ENCODE peak calls at places on chromosome 20, in seven cellular contexts. J is mammary epithelial cell, L is heart right ventricle, I is adrenal gland, S is body of pancreas, Q is A549, A is prostate gland. B is an unnamed sample. For H3K4me1, the result is how much of the 10 kb centered on the place peaks cover.

GRCh38 chr20:17869295-17869994 is 99.1 kb downstream of the SNX5 start:
- DNase-seq in A (no peak), I (no peak), S (no peak), J (no peak), L (no peak), Q (no peak), B (no peak)

GRCh38 chr20:17138237-17138636 is 88.6 kb upstream of the PCSK2 start:
- DNase-seq in A (no peak), L (no peak), Q (no peak), S (no peak), I (no peak), J (no peak), B (no peak)

GRCh38 chr20:21100590-21101452 is 5.3 kb downstream of the LINC00237 start:
- DNase-seq in J (no peak), L (no peak), Q (no peak), I (no peak), S (no peak), A (no peak), B (peak)

GRCh38 chr20:59400666-59401065 is 100.3 kb downstream of the EDN3 start:
- DNase-seq in Q (no peak), I (no peak), S (no peak), J (no peak), L (no peak), A (no peak), B (no peak)

GRCh38 chr20:36493801-36494114 is 47.6 kb upstream of the MYL9 start:
- DNase-seq in I (peak), J (peak), Q (no peak), A (peak), L (peak), S (peak), B (no peak)

GRCh38 chr20:46364670-46365482 is 41.5 kb downstream of the ELMO2 start:
- DNase-seq in A (no peak), J (no peak), I (peak), S (peak), Q (no peak), L (no peak), B (no peak)

GRCh38 chr20:41222703-41223102 is 85.4 kb downstream of the PLCG1 start:
- DNase-seq in S (no peak), A (no peak), I (no peak), J (no peak), L (no peak), Q (no peak), B (no peak)

GRCh38 chr20:1661542-1662299 is 4.1 kb upstream of the SIRPG start:
- DNase-seq in L (no peak), J (no peak), I (no peak), A (no peak), Q (no peak), S (no peak), B (no peak)

DNA sequence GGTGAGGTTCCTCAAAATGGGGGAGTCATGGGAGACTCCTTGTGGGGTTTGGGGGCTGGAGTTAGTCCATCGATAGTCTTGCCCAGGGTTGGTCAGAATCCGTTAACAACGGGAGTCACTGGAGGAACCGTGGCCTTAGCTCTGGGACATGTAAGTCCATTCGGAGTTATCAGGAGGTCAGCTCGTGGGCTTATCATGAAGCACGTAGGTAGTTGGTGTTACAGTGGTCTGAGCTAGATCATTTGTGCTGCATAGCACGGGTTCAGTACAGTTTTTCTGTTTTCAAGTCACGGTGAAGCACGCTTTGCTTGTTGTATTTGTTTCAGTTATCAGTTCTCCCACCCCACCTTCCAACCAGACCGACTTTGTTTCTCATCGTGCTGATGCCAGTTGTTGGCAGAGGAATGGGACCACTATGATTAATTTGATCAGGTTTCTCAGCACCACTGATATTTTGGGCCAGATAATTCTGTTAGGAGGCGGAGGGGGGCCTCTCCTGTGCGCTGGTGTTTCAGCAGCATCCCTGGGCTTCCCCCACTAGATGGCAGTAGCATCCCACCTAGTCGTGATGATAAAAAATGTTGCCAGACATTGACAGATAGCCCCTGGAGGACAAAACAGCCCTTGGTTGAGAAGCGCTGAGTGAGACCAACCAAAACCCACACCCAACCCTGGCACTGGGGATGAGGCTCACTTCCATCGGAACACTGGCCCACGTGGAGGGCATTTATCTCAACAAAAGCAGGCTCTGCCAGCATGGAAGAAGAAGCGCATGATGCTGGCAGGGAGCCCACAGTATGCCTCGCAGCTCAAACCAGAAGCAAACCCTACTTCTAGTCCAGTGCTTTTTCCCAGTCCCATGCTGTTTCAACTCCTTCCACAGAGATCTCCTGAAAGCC is 2.2 kb upstream of the APMAP start:
- DNase-seq in J (peak), I (peak), Q (peak), L (peak), S (peak), A (peak), B (peak)
- H3K4me1 ChIP-seq in J (under half), I (under half), Q (under half), L (half or more), S (half or more), A (under half), B (half or more)

DNA sequence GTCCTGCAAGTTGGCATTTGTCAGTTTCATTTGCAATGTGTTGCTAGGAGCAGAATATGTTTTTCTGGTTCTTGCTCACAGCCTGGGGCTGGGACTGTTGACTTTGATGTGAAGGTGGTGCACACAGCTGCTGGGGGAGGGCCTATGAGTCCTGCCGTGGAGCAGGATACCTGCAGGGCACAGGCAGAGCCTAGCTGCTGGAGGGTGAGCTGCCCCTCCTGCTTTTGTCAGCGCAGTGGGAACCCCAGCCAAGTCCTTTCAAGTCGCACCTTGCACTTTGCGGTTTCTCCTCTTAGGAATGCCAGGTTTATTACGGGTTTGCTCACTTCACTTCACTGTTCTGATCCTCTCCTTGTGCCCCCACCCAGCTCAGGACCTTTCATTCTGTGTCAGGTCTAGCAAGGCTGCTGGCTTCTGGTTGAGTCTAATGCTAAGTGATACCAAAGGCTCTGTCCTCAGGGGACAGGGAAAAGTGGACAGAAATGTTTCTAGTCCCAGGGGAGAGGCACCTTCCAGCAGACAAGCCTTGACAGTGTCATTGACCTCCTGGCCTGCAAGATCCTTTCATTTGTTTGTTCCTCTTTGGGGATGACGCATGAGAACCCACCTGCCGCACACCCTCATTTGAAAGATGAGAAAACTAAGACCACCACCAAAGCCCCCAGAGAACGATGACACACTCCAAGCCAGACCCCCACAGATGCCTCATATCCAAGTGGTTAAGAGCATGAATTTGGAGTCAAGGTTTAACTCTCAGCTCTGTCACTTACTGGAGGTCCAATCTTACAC is 2.7 kb upstream of the SPO11 start:
- DNase-seq in J (peak), Q (no peak), L (no peak), I (no peak), A (peak), S (no peak), B (peak)
- H3K4me1 ChIP-seq in J (under half), Q (under half), L (under half), I (under half), A (under half), S (under half), B (half or more)

GRCh38 chr20:57580478-57581201 is 19.7 kb downstream of the PCK1 start:
- DNase-seq in L (no peak), J (no peak), I (no peak), A (no peak), S (no peak), Q (no peak), B (no peak)

GRCh38 chr20:57582029-57582378 is 21.1 kb downstream of the PCK1 start:
- DNase-seq in S (no peak), J (no peak), A (no peak), L (no peak), I (no peak), Q (no peak), B (no peak)

GRCh38 chr20:57581202-57582028 is 20.5 kb downstream of the PCK1 start:
- DNase-seq in J (no peak), L (no peak), A (no peak), I (peak), Q (no peak), S (no peak), B (no peak)

GRCh38 chr20:57583289-57584257 is 22.7 kb downstream of the PCK1 start:
- DNase-seq in L (no peak), J (no peak), I (no peak), A (no peak), Q (no peak), S (no peak), B (no peak)

DNA sequence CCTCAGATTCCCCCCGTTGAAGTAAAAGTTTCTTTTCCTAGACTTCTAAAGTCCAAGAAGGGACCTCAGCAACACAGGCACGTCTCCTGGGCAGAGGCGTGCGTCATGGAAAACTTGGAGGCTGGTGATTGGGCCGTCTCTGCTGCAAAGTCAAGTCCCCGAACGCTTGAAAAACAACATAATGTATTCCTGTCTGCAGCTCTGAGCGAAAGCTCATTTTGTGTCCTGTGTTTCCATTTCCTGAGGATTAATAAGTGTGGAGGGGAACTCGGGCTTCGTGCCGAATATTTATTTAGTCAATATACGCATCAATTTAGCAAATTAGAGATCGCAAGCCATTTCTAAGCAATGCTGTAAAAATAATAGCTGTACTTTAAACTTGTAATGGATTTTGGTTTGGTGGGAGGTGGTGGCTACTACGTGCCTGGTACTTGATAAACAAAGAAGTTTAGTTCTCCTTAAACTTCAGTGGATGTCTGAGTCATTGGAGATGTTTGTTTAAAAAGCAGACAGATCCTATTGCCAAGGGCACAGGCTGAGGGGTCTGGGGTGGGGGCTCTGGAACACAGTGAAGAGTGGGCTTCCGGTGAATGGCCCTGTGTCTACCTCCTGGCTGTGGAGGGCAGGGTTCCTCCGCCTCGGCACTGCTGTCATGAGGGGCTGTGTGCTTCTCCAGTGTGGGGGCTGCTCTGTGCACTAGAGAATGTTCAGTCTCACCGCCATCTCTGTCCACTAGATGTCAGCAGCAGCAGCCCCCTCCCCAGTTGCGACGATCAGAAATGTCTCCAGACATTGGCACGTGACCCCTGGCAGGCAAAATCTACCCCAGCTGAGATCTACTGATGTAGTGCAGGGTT is 21.8 kb downstream of the PCK1 start:
- DNase-seq in S (peak), J (no peak), Q (peak), L (peak), I (peak), A (no peak), B (peak)
- H3K4me1 ChIP-seq in S (under half), J (under half), Q (under half), L (under half), I (under half), A (under half), B (under half)

GRCh38 chr20:57384953-57385761 is 6.0 kb upstream of the RBM38 start:
- DNase-seq in J (no peak), L (no peak), Q (no peak), A (no peak), S (no peak), I (peak), B (no peak)

GRCh38 chr20:57387945-57388351 is 3.2 kb upstream of the RBM38 start:
- DNase-seq in A (no peak), L (no peak), J (no peak), I (peak), S (no peak), Q (no peak), B (no peak)

GRCh38 chr20:57385940-57386339 is 5.3 kb upstream of the RBM38 start:
- DNase-seq in L (no peak), Q (no peak), S (no peak), I (peak), A (no peak), J (no peak), B (no peak)

GRCh38 chr20:57387463-57387862 is 3.7 kb upstream of the RBM38 start:
- DNase-seq in Q (no peak), A (no peak), I (peak), L (no peak), J (no peak), S (no peak), B (no peak)

DNA sequence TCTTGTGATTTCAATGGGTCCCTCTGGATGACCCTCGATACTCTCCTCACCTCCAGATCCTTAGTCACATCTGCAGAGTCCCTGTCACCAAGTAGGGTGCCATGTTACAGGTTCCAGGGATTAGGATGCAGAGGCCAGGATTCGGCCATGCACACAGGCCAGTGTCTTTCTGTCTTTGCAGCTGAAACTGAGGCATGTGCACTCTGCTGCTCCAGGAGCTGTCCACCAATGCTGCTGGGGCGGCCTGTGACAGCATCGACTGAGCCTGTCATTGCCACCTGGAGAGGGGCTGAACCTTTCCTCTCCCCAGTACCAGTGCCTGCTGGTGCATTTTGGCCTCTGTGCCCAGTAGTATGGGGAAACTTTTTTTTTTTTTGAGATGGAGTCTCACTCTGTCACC is 4.4 kb upstream of the RBM38 start:
- DNase-seq in J (no peak), S (no peak), L (no peak), A (no peak), Q (no peak), I (peak), B (peak)
- H3K4me1 ChIP-seq in J (under half), S (under half), L (under half), A (under half), Q (under half), I (under half), B (half or more)

DNA sequence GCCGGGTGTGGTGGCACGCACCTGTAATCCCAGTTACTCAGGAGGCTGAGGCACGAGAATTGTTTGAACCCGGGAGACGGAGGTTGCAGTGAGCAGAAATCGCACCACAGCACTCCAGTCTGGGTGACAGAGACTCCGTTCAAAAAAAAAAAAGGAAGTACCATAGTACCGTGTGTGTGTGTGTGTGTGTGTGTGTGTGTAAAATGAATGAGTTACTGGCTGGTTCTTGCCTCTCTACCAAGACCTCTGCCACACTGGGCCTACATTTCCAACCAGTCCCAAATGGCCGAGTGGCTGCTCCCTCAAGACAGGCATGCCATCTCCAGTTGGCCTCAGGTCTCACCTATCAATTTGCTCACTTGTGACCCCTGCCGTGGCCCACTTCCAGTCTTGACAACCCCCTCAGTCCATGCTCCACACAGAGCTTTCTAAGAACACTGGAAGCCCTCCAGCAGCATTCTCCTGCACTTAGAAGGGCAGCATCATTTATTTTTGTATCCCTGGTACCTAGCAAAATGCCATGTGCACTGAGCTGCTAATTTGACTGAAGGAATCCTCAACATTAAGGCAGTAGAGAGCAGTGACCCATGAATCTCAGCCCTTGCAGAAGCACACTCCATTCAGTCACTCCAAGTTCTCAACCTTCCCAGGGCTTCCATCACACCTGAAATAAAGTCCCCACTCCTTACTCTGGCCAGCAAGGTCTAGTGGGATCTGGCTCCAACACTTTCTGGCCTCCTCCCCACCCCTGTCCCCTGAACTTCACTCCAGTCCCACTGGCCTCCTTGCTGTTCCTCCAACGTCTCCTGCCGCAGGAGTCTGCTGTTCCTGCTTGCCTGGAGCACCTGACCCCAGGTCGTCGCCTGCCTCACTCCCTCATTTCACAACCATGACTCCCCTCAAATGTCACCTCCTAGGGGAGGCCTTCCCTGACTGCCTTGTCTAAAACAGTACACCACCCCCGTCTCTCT is 29.9 kb downstream of the COX4I2 start:
- DNase-seq in S (no peak), A (no peak), J (no peak), L (no peak), I (no peak), Q (no peak), B (peak)
- H3K4me1 ChIP-seq in S (half or more), A (under half), J (under half), L (half or more), I (under half), Q (half or more), B (under half)

DNA sequence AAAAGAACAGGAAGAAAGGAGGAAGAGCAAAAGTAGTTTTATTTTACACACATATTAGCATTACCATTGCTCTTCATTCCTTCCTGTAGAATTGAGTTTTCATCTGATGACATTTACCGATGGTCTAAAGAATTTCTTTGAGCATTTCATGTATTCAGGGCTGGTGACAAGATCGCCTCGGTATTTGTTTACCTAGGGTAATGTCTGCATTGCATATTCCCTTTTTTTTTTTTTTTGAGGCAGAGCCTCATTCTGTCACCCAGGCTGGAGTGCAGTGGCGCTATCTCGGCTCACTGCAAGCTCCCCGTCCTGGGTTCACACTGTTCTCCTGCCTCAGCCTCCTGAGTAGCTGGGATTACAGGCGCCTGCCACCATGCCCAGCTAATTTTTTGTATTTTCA is 19.3 kb downstream of the RAB22A start:
- DNase-seq in S (no peak), L (no peak), Q (no peak), A (no peak), I (no peak), J (no peak), B (no peak)
- H3K4me1 ChIP-seq in S (under half), L (under half), Q (under half), A (under half), I (under half), J (under half), B (under half)